ENCODE peak calls at places on chromosome 5, in six cellular contexts. Z is osteoblast, P is neural progenitor cell, Y is psoas muscle, W is brain microvascular endothelial cell, O is spleen. U is an unnamed sample.

GRCh38 chr5:140245354-140245753 is 57.5 kb downstream of the PFDN1 start:
- DNase-seq in Z (no peak), P (no peak), Y (no peak), W (no peak), O (no peak), U (no peak)

GRCh38 chr5:8550921-8551320 is 682.0 kb downstream of the MTRR start:
- DNase-seq in Z (no peak), P (no peak), Y (no peak), W (no peak), O (no peak), U (no peak)

GRCh38 chr5:17691781-17692180 is 57.5 kb downstream of the TAF11L14 start:
- DNase-seq in Z (no peak), P (no peak), Y (no peak), W (no peak), O (no peak), U (no peak)

GRCh38 chr5:73066466-73066865 is 53.9 kb upstream of the TMEM171 start:
- DNase-seq in Z (no peak), P (no peak), Y (no peak), W (peak), O (no peak), U (no peak)

GRCh38 chr5:140108093-140109049 is 5.5 kb upstream of the PURA start:
- DNase-seq in Z (peak), P (peak), Y (peak), W (no peak), O (peak), U (no peak)

GRCh38 chr5:151101746-151102145 is 20.9 kb upstream of the TNIP1 start:
- DNase-seq in Z (no peak), P (no peak), Y (no peak), W (no peak), O (peak), U (no peak)

GRCh38 chr5:73796164-73797141 is 170.5 kb downstream of the ARHGEF28 start:
- DNase-seq in Z (peak), P (no peak), Y (no peak), W (peak), O (no peak), U (no peak)

GRCh38 chr5:171840066-171840465 is 54.4 kb downstream of the SMIM23 start:
- DNase-seq in Z (peak), P (peak), Y (no peak), W (no peak), O (peak), U (no peak)

GRCh38 chr5:161165998-161166660 is 314.1 kb upstream of the ATP10B start:
- DNase-seq in Z (no peak), P (no peak), Y (no peak), W (no peak), O (peak), U (no peak)

GRCh38 chr5:93359296-93359957 is 221.6 kb downstream of the NR2F1-AS1 start:
- DNase-seq in Z (no peak), P (no peak), Y (no peak), W (peak), O (no peak), U (no peak)

GRCh38 chr5:24905123-24905522 is 260.3 kb upstream of the CDH10 start:
- DNase-seq in Z (no peak), P (no peak), Y (no peak), W (no peak), O (no peak), U (no peak)

GRCh38 chr5:43227655-43228054 is 35.6 kb downstream of the NIM1K start:
- DNase-seq in Z (no peak), P (peak), Y (no peak), W (peak), O (no peak), U (no peak)

GRCh38 chr5:53411388-53411787 is 69.0 kb upstream of the FST start:
- DNase-seq in Z (no peak), P (no peak), Y (no peak), W (no peak), O (no peak), U (no peak)

GRCh38 chr5:42672925-42673324 is 83.7 kb upstream of the CCDC152 start:
- DNase-seq in Z (no peak), P (no peak), Y (no peak), W (no peak), O (no peak), U (no peak)

GRCh38 chr5:139671096-139671841 is 23.1 kb downstream of the CXXC5 start:
- DNase-seq in Z (peak), P (peak), Y (no peak), W (no peak), O (peak), U (no peak)

GRCh38 chr5:50320131-50320749 is 120.8 kb downstream of the EMB start:
- DNase-seq in Z (no peak), P (no peak), Y (no peak), W (no peak), O (no peak), U (no peak)

GRCh38 chr5:163478126-163478981 is 17.9 kb downstream of the HMMR start:
- DNase-seq in Z (peak), P (no peak), Y (no peak), W (no peak), O (no peak), U (no peak)

GRCh38 chr5:132190161-132190817 is 37.4 kb downstream of the P4HA2 start:
- DNase-seq in Z (peak), P (peak), Y (no peak), W (peak), O (no peak), U (no peak)

GRCh38 chr5:40292006-40292405 is 387.7 kb upstream of the PTGER4 start:
- DNase-seq in Z (no peak), P (no peak), Y (no peak), W (no peak), O (no peak), U (no peak)

GRCh38 chr5:159345861-159346260 is 15.6 kb upstream of the IL12B start:
- DNase-seq in Z (no peak), P (no peak), Y (no peak), W (no peak), O (no peak), U (no peak)

GRCh38 chr5:139738777-139739611 is 56.6 kb upstream of the PSD2 start:
- DNase-seq in Z (peak), P (no peak), Y (no peak), W (no peak), O (no peak), U (no peak)

GRCh38 chr5:33073856-33074255 is 362.7 kb downstream of the NPR3 start:
- DNase-seq in Z (no peak), P (no peak), Y (no peak), W (no peak), O (no peak), U (no peak)

GRCh38 chr5:19891658-19892057 is 96.3 kb downstream of the CDH18 start:
- DNase-seq in Z (no peak), P (no peak), Y (no peak), W (peak), O (no peak), U (no peak)

GRCh38 chr5:18652404-18653215 is 1018.4 kb downstream of the TAF11L14 start:
- DNase-seq in Z (no peak), P (no peak), Y (no peak), W (no peak), O (no peak), U (no peak)

GRCh38 chr5:5421149-5421960 is 1.1 kb upstream of the ICE1 start:
- DNase-seq in Z (no peak), P (no peak), Y (no peak), W (peak), O (no peak), U (no peak)

GRCh38 chr5:89372176-89372575 is 489.2 kb upstream of the MEF2C start:
- DNase-seq in Z (peak), P (no peak), Y (no peak), W (no peak), O (no peak), U (no peak)

GRCh38 chr5:105978011-105978410 is 1692.7 kb downstream of the EFNA5 start:
- DNase-seq in Z (no peak), P (no peak), Y (no peak), W (no peak), O (no peak), U (no peak)

GRCh38 chr5:172004824-172005237 is 1.6 kb downstream of the FBXW11 start:
- DNase-seq in Z (no peak), P (no peak), Y (no peak), W (no peak), O (no peak), U (no peak)

GRCh38 chr5:110354896-110355295 is 371.6 kb downstream of the TMEM232 start:
- DNase-seq in Z (no peak), P (no peak), Y (no peak), W (no peak), O (no peak), U (no peak)

GRCh38 chr5:167982-168660 is 23.2 kb upstream of the LRRC14B start:
- DNase-seq in Z (peak), P (no peak), Y (peak), W (peak), O (peak), U (no peak)

GRCh38 chr5:32510860-32511259 is 66.3 kb upstream of the ZFR start:
- DNase-seq in Z (no peak), P (no peak), Y (no peak), W (no peak), O (no peak), U (no peak)

GRCh38 chr5:168706655-168707069 is 127.5 kb upstream of the PANK3 start:
- DNase-seq in Z (no peak), P (peak), Y (no peak), W (peak), O (no peak), U (no peak)

GRCh38 chr5:57804500-57804899 is 321.9 kb upstream of the ACTBL2 start:
- DNase-seq in Z (no peak), P (no peak), Y (no peak), W (no peak), O (no peak), U (no peak)

GRCh38 chr5:54090495-54091084 is 219.8 kb downstream of the ARL15 start:
- DNase-seq in Z (peak), P (no peak), Y (no peak), W (peak), O (no peak), U (no peak)

GRCh38 chr5:88405783-88406182 is 137.1 kb upstream of the TMEM161B start:
- DNase-seq in Z (no peak), P (no peak), Y (no peak), W (no peak), O (no peak), U (no peak)

GRCh38 chr5:1315018-1315708 is 20.3 kb upstream of the TERT start:
- DNase-seq in Z (peak), P (no peak), Y (no peak), W (no peak), O (peak), U (no peak)

GRCh38 chr5:154243736-154244135 is 53.2 kb downstream of the GALNT10 start:
- DNase-seq in Z (no peak), P (peak), Y (no peak), W (no peak), O (no peak), U (no peak)

GRCh38 chr5:40550481-40550880 is 129.2 kb upstream of the PTGER4 start:
- DNase-seq in Z (no peak), P (no peak), Y (no peak), W (no peak), O (no peak), U (no peak)

GRCh38 chr5:36390640-36391039 is 88.9 kb upstream of the RANBP3L start:
- DNase-seq in Z (peak), P (no peak), Y (no peak), W (no peak), O (no peak), U (no peak)

DNA sequence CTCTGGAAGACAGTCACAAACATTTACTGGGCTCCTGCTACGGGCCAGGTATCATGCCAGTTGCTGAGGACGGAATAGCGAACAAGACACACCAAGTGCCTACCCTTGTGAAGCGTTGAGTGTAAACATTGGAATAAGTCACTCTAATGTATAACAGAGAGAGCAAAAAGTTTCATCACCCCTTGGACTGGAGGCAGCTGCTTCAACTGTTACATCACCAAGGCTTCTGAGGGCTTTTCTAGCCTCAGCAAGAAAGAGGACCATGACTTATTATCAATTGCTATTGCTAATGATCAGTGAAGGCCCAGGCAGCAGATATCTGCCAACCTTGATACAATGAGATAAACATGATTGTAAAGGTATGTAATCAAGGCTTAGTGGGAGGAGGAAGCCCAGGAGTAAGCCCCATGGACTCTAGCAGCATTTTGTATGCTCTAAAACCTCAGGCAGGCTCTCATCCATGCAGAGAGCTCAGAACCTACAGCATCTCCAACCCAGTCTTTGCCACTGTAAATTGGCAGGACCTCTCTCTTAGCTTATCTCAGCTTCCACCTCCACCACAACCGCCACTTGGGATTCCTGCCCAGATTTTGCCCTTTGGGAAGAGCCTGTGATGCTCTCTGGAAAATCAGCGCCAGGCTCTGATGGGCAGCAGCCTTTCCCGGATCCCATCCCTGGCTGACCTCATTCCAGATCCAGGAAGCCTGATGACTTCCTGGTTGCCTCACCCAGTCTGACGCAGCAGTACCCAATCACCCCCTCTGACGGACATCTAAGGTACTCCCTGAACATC is 54.5 kb downstream of the ADAM19 start:
- DNase-seq in Z (peak), P (no peak), Y (no peak), W (no peak), O (no peak), U (peak)
- H3K27ac ChIP-seq in Z (peak), P (no peak), Y (no peak), W (no peak), O (peak), U (peak)

DNA sequence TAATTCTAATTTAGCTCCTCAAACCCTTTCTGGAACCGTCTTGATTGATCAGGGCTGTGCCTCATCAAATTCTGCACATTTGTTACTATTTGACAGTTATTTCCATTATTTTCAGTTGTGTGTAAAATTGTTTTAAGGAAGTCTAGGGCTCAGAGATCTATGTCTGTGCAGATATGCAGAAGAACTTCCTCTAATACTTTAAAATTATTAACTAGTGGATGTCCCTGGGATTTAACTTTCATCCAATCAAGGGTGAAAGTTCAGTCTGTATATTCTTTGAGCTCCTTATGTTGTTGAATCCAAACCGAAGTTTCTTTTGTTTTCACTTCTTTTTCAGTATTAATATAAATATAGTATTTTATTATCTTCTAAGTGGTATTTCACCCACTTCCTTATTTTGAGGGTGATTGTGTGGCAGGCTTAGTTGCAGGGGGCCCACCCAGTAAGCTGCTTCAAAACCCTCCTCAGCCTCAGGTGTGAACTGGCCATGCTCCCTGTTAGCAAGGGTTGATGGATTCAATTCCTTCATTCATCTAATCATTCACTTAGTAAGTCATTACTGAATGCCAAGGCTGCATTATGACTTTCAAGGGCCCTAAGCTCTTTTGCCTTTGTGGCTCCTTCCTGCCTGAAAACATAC is 2.1 kb upstream of the CAMLG start:
- DNase-seq in Z (peak), P (no peak), Y (no peak), W (no peak), O (no peak), U (no peak)
- H3K27ac ChIP-seq in Z (no peak), P (no peak), Y (no peak), W (no peak), O (peak), U (no peak)

GRCh38 chr5:180056153-180056552 is 15.4 kb downstream of the RNF130 start:
- DNase-seq in Z (no peak), P (no peak), Y (no peak), W (no peak), O (no peak), U (no peak)
- H3K27ac ChIP-seq in Z (no peak), P (no peak), Y (no peak), W (no peak), O (no peak), U (no peak)

GRCh38 chr5:129996896-129997295 is 92.6 kb downstream of the CHSY3 start:
- DNase-seq in Z (peak), P (no peak), Y (no peak), W (no peak), O (no peak), U (no peak)

GRCh38 chr5:130002876-130003275 is 98.6 kb downstream of the CHSY3 start:
- DNase-seq in Z (no peak), P (no peak), Y (no peak), W (no peak), O (no peak), U (no peak)

GRCh38 chr5:130000460-130000859 is 96.2 kb downstream of the CHSY3 start:
- DNase-seq in Z (no peak), P (no peak), Y (no peak), W (no peak), O (no peak), U (no peak)

DNA sequence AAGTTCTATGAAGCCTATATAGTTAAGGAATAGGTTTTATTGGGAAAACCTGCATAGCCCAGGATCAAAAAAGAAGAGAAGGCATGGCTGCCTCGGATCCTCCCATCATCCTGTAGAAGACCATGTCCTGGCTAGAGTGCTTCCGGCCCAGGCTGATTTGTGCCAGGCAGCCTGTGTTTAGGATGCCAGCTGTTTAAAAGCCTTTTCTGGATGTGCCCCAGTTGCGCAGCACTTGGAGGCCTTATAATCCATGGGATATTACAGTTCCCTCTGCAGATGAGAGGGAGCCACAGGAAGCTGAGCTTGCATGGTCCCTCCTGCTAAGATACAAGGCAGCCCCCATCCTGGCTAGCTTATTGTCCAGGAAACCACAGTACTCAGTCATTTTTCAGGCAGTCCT is 97.9 kb downstream of the CHSY3 start:
- DNase-seq in Z (no peak), P (no peak), Y (no peak), W (no peak), O (no peak), U (no peak)
- H3K27ac ChIP-seq in Z (no peak), P (no peak), Y (no peak), W (no peak), O (no peak), U (no peak)

GRCh38 chr5:95986937-95987520 is 25.4 kb upstream of the ELL2 start:
- DNase-seq in Z (no peak), P (no peak), Y (no peak), W (no peak), O (no peak), U (no peak)

GRCh38 chr5:95988094-95988493 is 26.4 kb upstream of the ELL2 start:
- DNase-seq in Z (no peak), P (peak), Y (no peak), W (no peak), O (no peak), U (no peak)

GRCh38 chr5:95989283-95990048 is 27.8 kb upstream of the ELL2 start:
- DNase-seq in Z (no peak), P (no peak), Y (no peak), W (no peak), O (no peak), U (no peak)

GRCh38 chr5:95986001-95986400 is 24.4 kb upstream of the ELL2 start:
- DNase-seq in Z (no peak), P (no peak), Y (no peak), W (no peak), O (no peak), U (no peak)

GRCh38 chr5:95988877-95989276 is 27.2 kb upstream of the ELL2 start:
- DNase-seq in Z (no peak), P (no peak), Y (no peak), W (no peak), O (no peak), U (no peak)
- H3K27ac ChIP-seq in Z (no peak), P (no peak), Y (no peak), W (no peak), O (no peak), U (no peak)

DNA sequence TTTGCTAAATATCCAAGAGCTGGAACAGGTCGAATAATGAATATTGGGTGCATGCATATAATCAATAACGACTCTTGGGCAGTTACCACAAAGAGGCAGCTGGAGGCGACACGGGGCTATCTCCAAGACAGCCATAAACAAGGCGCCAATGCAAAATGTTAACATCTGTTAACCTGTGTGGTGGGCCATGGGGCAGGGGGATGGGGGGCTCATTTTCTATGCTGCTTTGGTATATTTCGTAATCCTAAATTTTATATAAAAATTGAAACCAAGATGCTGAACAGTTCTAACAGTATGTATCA is 1.3 kb upstream of the RNF44 start:
- DNase-seq in Z (no peak), P (peak), Y (no peak), W (no peak), O (no peak), U (no peak)
- H3K27ac ChIP-seq in Z (no peak), P (no peak), Y (peak), W (no peak), O (peak), U (no peak)

GRCh38 chr5:2914022-2914661 is 162.7 kb upstream of the IRX2 start:
- DNase-seq in Z (peak), P (no peak), Y (no peak), W (no peak), O (peak), U (peak)
- H3K27ac ChIP-seq in Z (no peak), P (no peak), Y (no peak), W (no peak), O (no peak), U (no peak)

GRCh38 chr5:138083702-138084101 is at the start of gene WNT8A:
- DNase-seq in Z (no peak), P (no peak), Y (no peak), W (no peak), O (peak), U (no peak)

GRCh38 chr5:138077064-138077696 is 6.7 kb upstream of the WNT8A start:
- DNase-seq in Z (peak), P (peak), Y (peak), W (peak), O (no peak), U (peak)

GRCh38 chr5:138078006-138078643 is 5.7 kb upstream of the WNT8A start:
- DNase-seq in Z (no peak), P (peak), Y (no peak), W (no peak), O (no peak), U (no peak)

DNA sequence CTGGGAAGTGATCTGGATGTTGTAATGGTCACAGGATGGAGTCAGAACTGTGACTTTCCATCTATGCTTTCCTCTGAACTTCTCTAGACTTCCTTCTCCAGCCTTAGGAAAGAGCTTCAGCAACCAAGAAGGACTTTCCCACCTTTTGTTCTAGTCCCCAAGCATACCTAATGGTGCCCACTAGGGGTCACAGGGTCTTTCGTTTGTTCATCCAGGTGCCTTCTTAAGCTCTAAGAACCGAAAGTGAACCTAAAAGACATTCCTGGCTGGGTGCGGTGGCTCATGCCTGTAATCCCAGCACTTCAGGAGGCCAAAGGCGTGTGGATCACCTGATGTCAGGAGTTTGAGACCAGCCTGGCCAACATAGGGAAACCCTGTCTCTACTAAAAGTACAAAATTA is 1.8 kb upstream of the WNT8A start:
- DNase-seq in Z (no peak), P (no peak), Y (no peak), W (no peak), O (peak), U (no peak)
- H3K27ac ChIP-seq in Z (no peak), P (no peak), Y (no peak), W (no peak), O (no peak), U (no peak)

U was measured in lung.